ENCODE peak calls at places on chromosomes 1 and 21, in ten cellular contexts. One of them, this sample, is unnamed.

GRCh38 chr21:14591882-14592281 is 45.8 kb upstream of the SAMSN1 start:
- DNase-seq in IMR-90: no peak
- DNase-seq in neural progenitor cell: no peak
- DNase-seq in CD8-positive, alpha-beta T cell: no peak
- DNase-seq in vagina: no peak
- DNase-seq in esophagus squamous epithelium: no peak
- DNase-seq in fibroblast of lung: peak
- DNase-seq in upper lobe of right lung: no peak
- DNase-seq in astrocyte: no peak
- DNase-seq in endothelial cell of umbilical vein: peak
- DNase-seq in this sample: no peak

GRCh38 chr1:118785246-118785645 is 202.9 kb downstream of the TBX15 start:
- DNase-seq in IMR-90: no peak
- DNase-seq in neural progenitor cell: peak
- DNase-seq in CD8-positive, alpha-beta T cell: no peak
- DNase-seq in vagina: no peak
- DNase-seq in esophagus squamous epithelium: no peak
- DNase-seq in fibroblast of lung: no peak
- DNase-seq in upper lobe of right lung: no peak
- DNase-seq in astrocyte: peak
- DNase-seq in endothelial cell of umbilical vein: no peak
- DNase-seq in this sample: no peak

GRCh38 chr1:36300526-36300925 is 5.6 kb upstream of the SH3D21 start:
- DNase-seq in IMR-90: peak
- DNase-seq in neural progenitor cell: no peak
- DNase-seq in CD8-positive, alpha-beta T cell: no peak
- DNase-seq in vagina: no peak
- DNase-seq in esophagus squamous epithelium: no peak
- DNase-seq in fibroblast of lung: no peak
- DNase-seq in upper lobe of right lung: no peak
- DNase-seq in astrocyte: no peak
- DNase-seq in endothelial cell of umbilical vein: no peak
- DNase-seq in this sample: no peak

GRCh38 chr1:11774753-11775152 is 12.8 kb downstream of the C1orf167 start:
- DNase-seq in IMR-90: no peak
- DNase-seq in neural progenitor cell: no peak
- DNase-seq in CD8-positive, alpha-beta T cell: no peak
- DNase-seq in vagina: no peak
- DNase-seq in esophagus squamous epithelium: no peak
- DNase-seq in fibroblast of lung: no peak
- DNase-seq in upper lobe of right lung: no peak
- DNase-seq in astrocyte: no peak
- DNase-seq in endothelial cell of umbilical vein: no peak
- DNase-seq in this sample: no peak

GRCh38 chr1:212437179-212437798 is 4.6 kb downstream of the NENF start:
- DNase-seq in IMR-90: no peak
- DNase-seq in neural progenitor cell: no peak
- DNase-seq in CD8-positive, alpha-beta T cell: no peak
- DNase-seq in vagina: no peak
- DNase-seq in esophagus squamous epithelium: no peak
- DNase-seq in fibroblast of lung: no peak
- DNase-seq in upper lobe of right lung: no peak
- DNase-seq in astrocyte: no peak
- DNase-seq in endothelial cell of umbilical vein: no peak
- DNase-seq in this sample: no peak

GRCh38 chr1:48207131-48207530 is 15.4 kb upstream of the SLC5A9 start:
- DNase-seq in IMR-90: no peak
- DNase-seq in neural progenitor cell: no peak
- DNase-seq in CD8-positive, alpha-beta T cell: no peak
- DNase-seq in vagina: no peak
- DNase-seq in esophagus squamous epithelium: no peak
- DNase-seq in fibroblast of lung: no peak
- DNase-seq in upper lobe of right lung: no peak
- DNase-seq in astrocyte: no peak
- DNase-seq in endothelial cell of umbilical vein: no peak
- DNase-seq in this sample: no peak

GRCh38 chr1:224524679-224525078 is 90.1 kb upstream of the WDR26 start:
- DNase-seq in IMR-90: peak
- DNase-seq in neural progenitor cell: no peak
- DNase-seq in CD8-positive, alpha-beta T cell: no peak
- DNase-seq in vagina: no peak
- DNase-seq in esophagus squamous epithelium: no peak
- DNase-seq in fibroblast of lung: peak
- DNase-seq in upper lobe of right lung: no peak
- DNase-seq in astrocyte: peak
- DNase-seq in endothelial cell of umbilical vein: no peak
- DNase-seq in this sample: no peak

GRCh38 chr1:181318022-181318857 is 165.1 kb upstream of the CACNA1E start:
- DNase-seq in IMR-90: no peak
- DNase-seq in neural progenitor cell: peak
- DNase-seq in CD8-positive, alpha-beta T cell: no peak
- DNase-seq in vagina: no peak
- DNase-seq in esophagus squamous epithelium: no peak
- DNase-seq in fibroblast of lung: no peak
- DNase-seq in upper lobe of right lung: no peak
- DNase-seq in astrocyte: no peak
- DNase-seq in endothelial cell of umbilical vein: no peak
- DNase-seq in this sample: no peak

GRCh38 chr1:112866151-112866550 is 89.8 kb downstream of the SLC16A1 start:
- DNase-seq in IMR-90: peak
- DNase-seq in neural progenitor cell: no peak
- DNase-seq in CD8-positive, alpha-beta T cell: no peak
- DNase-seq in vagina: no peak
- DNase-seq in esophagus squamous epithelium: no peak
- DNase-seq in fibroblast of lung: peak
- DNase-seq in upper lobe of right lung: no peak
- DNase-seq in astrocyte: peak
- DNase-seq in endothelial cell of umbilical vein: peak
- DNase-seq in this sample: no peak

GRCh38 chr1:181793826-181794225 is 267.7 kb downstream of the ZNF648 start:
- DNase-seq in IMR-90: no peak
- DNase-seq in neural progenitor cell: no peak
- DNase-seq in CD8-positive, alpha-beta T cell: no peak
- DNase-seq in vagina: no peak
- DNase-seq in esophagus squamous epithelium: no peak
- DNase-seq in fibroblast of lung: no peak
- DNase-seq in upper lobe of right lung: no peak
- DNase-seq in astrocyte: no peak
- DNase-seq in endothelial cell of umbilical vein: no peak
- DNase-seq in this sample: no peak

GRCh38 chr1:204941415-204942338 is 71.0 kb downstream of the NFASC start:
- DNase-seq in IMR-90: peak
- DNase-seq in neural progenitor cell: peak
- DNase-seq in CD8-positive, alpha-beta T cell: peak
- DNase-seq in vagina: no peak
- DNase-seq in esophagus squamous epithelium: no peak
- DNase-seq in fibroblast of lung: peak
- DNase-seq in upper lobe of right lung: peak
- DNase-seq in astrocyte: peak
- DNase-seq in endothelial cell of umbilical vein: peak
- DNase-seq in this sample: no peak

GRCh38 chr1:47872871-47873270 is 124.3 kb downstream of the TRABD2B start:
- DNase-seq in IMR-90: no peak
- DNase-seq in neural progenitor cell: no peak
- DNase-seq in CD8-positive, alpha-beta T cell: no peak
- DNase-seq in vagina: no peak
- DNase-seq in esophagus squamous epithelium: no peak
- DNase-seq in fibroblast of lung: no peak
- DNase-seq in upper lobe of right lung: no peak
- DNase-seq in astrocyte: no peak
- DNase-seq in endothelial cell of umbilical vein: no peak
- DNase-seq in this sample: no peak

GRCh38 chr21:33265664-33266049 is 510 bp upstream of the IL10RB start:
- DNase-seq in IMR-90: peak
- DNase-seq in neural progenitor cell: peak
- DNase-seq in CD8-positive, alpha-beta T cell: no peak
- DNase-seq in vagina: no peak
- DNase-seq in esophagus squamous epithelium: peak
- DNase-seq in fibroblast of lung: no peak
- DNase-seq in upper lobe of right lung: peak
- DNase-seq in astrocyte: no peak
- DNase-seq in endothelial cell of umbilical vein: no peak
- DNase-seq in this sample: no peak

GRCh38 chr1:58783090-58783992 is 506 bp downstream of the JUN start:
- DNase-seq in IMR-90: peak
- DNase-seq in neural progenitor cell: peak
- DNase-seq in CD8-positive, alpha-beta T cell: peak
- DNase-seq in vagina: no peak
- DNase-seq in esophagus squamous epithelium: peak
- DNase-seq in fibroblast of lung: peak
- DNase-seq in upper lobe of right lung: peak
- DNase-seq in astrocyte: peak
- DNase-seq in endothelial cell of umbilical vein: peak
- DNase-seq in this sample: peak

GRCh38 chr1:183310753-183311465 is 107.3 kb downstream of the NMNAT2 start:
- DNase-seq in IMR-90: no peak
- DNase-seq in neural progenitor cell: no peak
- DNase-seq in CD8-positive, alpha-beta T cell: no peak
- DNase-seq in vagina: no peak
- DNase-seq in esophagus squamous epithelium: no peak
- DNase-seq in fibroblast of lung: no peak
- DNase-seq in upper lobe of right lung: no peak
- DNase-seq in astrocyte: peak
- DNase-seq in endothelial cell of umbilical vein: peak
- DNase-seq in this sample: no peak

GRCh38 chr1:167631386-167631941 is 1.4 kb downstream of the RCSD1 start:
- DNase-seq in IMR-90: no peak
- DNase-seq in neural progenitor cell: no peak
- DNase-seq in CD8-positive, alpha-beta T cell: no peak
- DNase-seq in vagina: no peak
- DNase-seq in esophagus squamous epithelium: no peak
- DNase-seq in fibroblast of lung: no peak
- DNase-seq in upper lobe of right lung: no peak
- DNase-seq in astrocyte: no peak
- DNase-seq in endothelial cell of umbilical vein: no peak
- DNase-seq in this sample: no peak
- H3K27ac ChIP-seq in IMR-90: no peak
- H3K27ac ChIP-seq in neural progenitor cell: no peak
- H3K27ac ChIP-seq in CD8-positive, alpha-beta T cell: peak
- H3K27ac ChIP-seq in vagina: no peak
- H3K27ac ChIP-seq in esophagus squamous epithelium: peak
- H3K27ac ChIP-seq in fibroblast of lung: no peak
- H3K27ac ChIP-seq in upper lobe of right lung: peak
- H3K27ac ChIP-seq in astrocyte: no peak
- H3K27ac ChIP-seq in endothelial cell of umbilical vein: no peak
- H3K27ac ChIP-seq in this sample: peak

DNA sequence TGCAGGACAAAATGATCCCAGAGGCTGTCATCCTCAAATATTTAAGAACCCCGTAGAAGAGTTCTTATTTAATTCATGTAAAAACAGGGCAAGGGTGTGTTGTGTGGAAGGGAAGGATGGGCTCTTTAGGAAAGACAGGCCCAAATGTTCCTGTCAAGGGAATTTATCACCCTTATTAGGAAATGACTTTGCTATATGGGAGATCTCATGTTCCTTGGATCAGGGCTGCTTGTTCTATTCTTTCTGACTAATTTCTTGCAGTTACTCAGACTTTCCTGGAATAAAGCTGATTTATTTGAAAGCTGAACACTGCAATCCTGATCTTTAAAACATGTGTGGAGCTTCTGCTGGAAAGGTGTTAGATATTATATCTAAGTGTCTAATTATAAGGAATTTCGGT is 72.8 kb downstream of the SELENOF start:
- DNase-seq in IMR-90: no peak
- DNase-seq in neural progenitor cell: no peak
- DNase-seq in CD8-positive, alpha-beta T cell: no peak
- DNase-seq in vagina: no peak
- DNase-seq in esophagus squamous epithelium: no peak
- DNase-seq in fibroblast of lung: peak
- DNase-seq in upper lobe of right lung: no peak
- DNase-seq in astrocyte: no peak
- DNase-seq in endothelial cell of umbilical vein: no peak
- DNase-seq in this sample: no peak
- H3K4me3 ChIP-seq in IMR-90: no peak
- H3K4me3 ChIP-seq in neural progenitor cell: no peak
- H3K4me3 ChIP-seq in CD8-positive, alpha-beta T cell: no peak
- H3K4me3 ChIP-seq in vagina: no peak
- H3K4me3 ChIP-seq in esophagus squamous epithelium: no peak
- H3K4me3 ChIP-seq in fibroblast of lung: no peak
- H3K4me3 ChIP-seq in upper lobe of right lung: no peak
- H3K4me3 ChIP-seq in astrocyte: no peak
- H3K4me3 ChIP-seq in endothelial cell of umbilical vein: no peak
- H3K4me3 ChIP-seq in this sample: no peak

GRCh38 chr1:38571726-38572125 is 287.8 kb downstream of the RRAGC start:
- DNase-seq in IMR-90: no peak
- DNase-seq in neural progenitor cell: no peak
- DNase-seq in CD8-positive, alpha-beta T cell: no peak
- DNase-seq in vagina: no peak
- DNase-seq in esophagus squamous epithelium: no peak
- DNase-seq in fibroblast of lung: no peak
- DNase-seq in upper lobe of right lung: no peak
- DNase-seq in astrocyte: no peak
- DNase-seq in endothelial cell of umbilical vein: no peak
- DNase-seq in this sample: no peak
- TF ChIP-seq CTCF in IMR-90: no peak
- TF ChIP-seq CTCF in neural progenitor cell: no peak
- TF ChIP-seq CTCF in CD8-positive, alpha-beta T cell: no peak
- TF ChIP-seq CTCF in vagina: no peak
- TF ChIP-seq CTCF in esophagus squamous epithelium: no peak
- TF ChIP-seq CTCF in fibroblast of lung: no peak
- TF ChIP-seq CTCF in upper lobe of right lung: no peak
- TF ChIP-seq CTCF in astrocyte: no peak
- TF ChIP-seq CTCF in endothelial cell of umbilical vein: no peak
- TF ChIP-seq CTCF in this sample: no peak

GRCh38 chr21:42430570-42430969 is 26.9 kb downstream of the UBASH3A start:
- DNase-seq in IMR-90: no peak
- DNase-seq in neural progenitor cell: no peak
- DNase-seq in CD8-positive, alpha-beta T cell: no peak
- DNase-seq in vagina: no peak
- DNase-seq in esophagus squamous epithelium: no peak
- DNase-seq in fibroblast of lung: no peak
- DNase-seq in upper lobe of right lung: no peak
- DNase-seq in astrocyte: no peak
- DNase-seq in endothelial cell of umbilical vein: no peak
- DNase-seq in this sample: no peak

GRCh38 chr21:42429856-42430255 is 26.2 kb downstream of the UBASH3A start:
- DNase-seq in IMR-90: no peak
- DNase-seq in neural progenitor cell: peak
- DNase-seq in CD8-positive, alpha-beta T cell: no peak
- DNase-seq in vagina: no peak
- DNase-seq in esophagus squamous epithelium: no peak
- DNase-seq in fibroblast of lung: no peak
- DNase-seq in upper lobe of right lung: no peak
- DNase-seq in astrocyte: no peak
- DNase-seq in endothelial cell of umbilical vein: no peak
- DNase-seq in this sample: no peak

GRCh38 chr21:42426876-42427480 is 23.3 kb downstream of the UBASH3A start:
- DNase-seq in IMR-90: no peak
- DNase-seq in neural progenitor cell: no peak
- DNase-seq in CD8-positive, alpha-beta T cell: no peak
- DNase-seq in vagina: no peak
- DNase-seq in esophagus squamous epithelium: no peak
- DNase-seq in fibroblast of lung: no peak
- DNase-seq in upper lobe of right lung: no peak
- DNase-seq in astrocyte: no peak
- DNase-seq in endothelial cell of umbilical vein: no peak
- DNase-seq in this sample: no peak

GRCh38 chr21:42427809-42428419 is 24.2 kb downstream of the UBASH3A start:
- DNase-seq in IMR-90: no peak
- DNase-seq in neural progenitor cell: no peak
- DNase-seq in CD8-positive, alpha-beta T cell: no peak
- DNase-seq in vagina: no peak
- DNase-seq in esophagus squamous epithelium: no peak
- DNase-seq in fibroblast of lung: no peak
- DNase-seq in upper lobe of right lung: no peak
- DNase-seq in astrocyte: no peak
- DNase-seq in endothelial cell of umbilical vein: no peak
- DNase-seq in this sample: no peak

GRCh38 chr21:42429021-42429420 is 25.3 kb downstream of the UBASH3A start:
- DNase-seq in IMR-90: no peak
- DNase-seq in neural progenitor cell: no peak
- DNase-seq in CD8-positive, alpha-beta T cell: no peak
- DNase-seq in vagina: no peak
- DNase-seq in esophagus squamous epithelium: no peak
- DNase-seq in fibroblast of lung: no peak
- DNase-seq in upper lobe of right lung: no peak
- DNase-seq in astrocyte: no peak
- DNase-seq in endothelial cell of umbilical vein: no peak
- DNase-seq in this sample: no peak
- H3K27ac ChIP-seq in IMR-90: no peak
- H3K27ac ChIP-seq in neural progenitor cell: no peak
- H3K27ac ChIP-seq in CD8-positive, alpha-beta T cell: no peak
- H3K27ac ChIP-seq in vagina: no peak
- H3K27ac ChIP-seq in esophagus squamous epithelium: no peak
- H3K27ac ChIP-seq in fibroblast of lung: no peak
- H3K27ac ChIP-seq in upper lobe of right lung: no peak
- H3K27ac ChIP-seq in astrocyte: no peak
- H3K27ac ChIP-seq in endothelial cell of umbilical vein: no peak
- H3K27ac ChIP-seq in this sample: no peak